ENCODE peak calls at places on chromosomes 16 and 17, in ten cellular contexts. X is OCI-LY7, H is colonic mucosa, E is psoas muscle, F is mucosa of descending colon, M is pancreas, T is upper lobe of right lung, V is lower lobe of right lung, G is esophagus squamous epithelium, S is AG04450. L is an unnamed sample.
A peak's percentile ranks its signal among the peaks of the same experiment; 100 is the strongest.

GRCh38 chr17:2680961-2681360 is 30.6 kb downstream of the CLUH start:
- DNase-seq in X (no peak), H (no peak), E (no peak), F (no peak), M (no peak), T (no peak), V (no peak), G (no peak), S (no peak), L (no peak)

GRCh38 chr16:74556375-74556922 is 50.5 kb downstream of the GLG1 start:
- DNase-seq in X (no peak), H (no peak), E (no peak), F (no peak), M (no peak), T (no peak), V (no peak), G (no peak), S (no peak), L (no peak)

GRCh38 chr16:70396209-70396904 is 42.5 kb downstream of the ST3GAL2 start:
- DNase-seq in X (no peak), H (peak; percentile 34), E (no peak), F (peak; percentile 44), M (no peak), T (no peak), V (no peak), G (no peak), S (no peak), L (peak; percentile 68)

GRCh38 chr17:80855968-80856862 is 135.4 kb upstream of the CHMP6 start:
- DNase-seq in X (no peak), H (no peak), E (peak; percentile 82), F (no peak), M (peak; percentile 48), T (no peak), V (no peak), G (no peak), S (peak; percentile 96), L (peak; percentile 35)

GRCh38 chr16:53153130-53153529 is 98.3 kb downstream of the CHD9 start:
- DNase-seq in X (no peak), H (no peak), E (no peak), F (no peak), M (no peak), T (no peak), V (no peak), G (no peak), S (no peak), L (no peak)

GRCh38 chr17:29577009-29577777 is 8.7 kb downstream of the TP53I13 start:
- DNase-seq in X (no peak), H (peak; percentile 16), E (no peak), F (no peak), M (no peak), T (no peak), V (no peak), G (no peak), S (no peak), L (no peak)

GRCh38 chr17:50681260-50682200 is 26.2 kb downstream of the ANKRD40 start:
- DNase-seq in X (no peak), H (peak; percentile 66), E (no peak), F (peak; percentile 71), M (peak; percentile 51), T (peak; percentile 47), V (no peak), G (no peak), S (peak; percentile 55), L (peak; percentile 88)

GRCh38 chr17:45087496-45087975 is 26.4 kb downstream of the NMT1 start:
- DNase-seq in X (no peak), H (no peak), E (no peak), F (no peak), M (no peak), T (no peak), V (no peak), G (no peak), S (no peak), L (no peak)

GRCh38 chr16:4580245-4580644 is 24.1 kb downstream of the C16orf96 start:
- DNase-seq in X (no peak), H (no peak), E (no peak), F (no peak), M (no peak), T (no peak), V (no peak), G (no peak), S (no peak), L (no peak)

GRCh38 chr16:71461686-71462648 is at the start of gene ZNF23:
- DNase-seq in X (peak; percentile 86), H (peak; percentile 86), E (peak; percentile 83), F (peak; percentile 85), M (peak; percentile 94), T (peak; percentile 94), V (peak; percentile 92), G (peak; percentile 18), S (peak; percentile 49), L (peak; percentile 89)

GRCh38 chr16:85621698-85622433 is 8.7 kb downstream of the GSE1 start:
- DNase-seq in X (no peak), H (peak; percentile 86), E (no peak), F (peak; percentile 77), M (no peak), T (no peak), V (no peak), G (no peak), S (no peak), L (peak; percentile 92)

GRCh38 chr17:79907855-79908254 is 68.6 kb upstream of the CBX4 start:
- DNase-seq in X (no peak), H (peak; percentile 67), E (no peak), F (peak; percentile 50), M (peak; percentile 39), T (peak; percentile 77), V (peak; percentile 74), G (no peak), S (no peak), L (no peak)

GRCh38 chr16:56382901-56383355 is 42.4 kb downstream of the AMFR start:
- DNase-seq in X (no peak), H (no peak), E (no peak), F (no peak), M (no peak), T (no peak), V (no peak), G (no peak), S (peak; percentile 43), L (no peak)

GRCh38 chr17:34780438-34780837 is 180.8 kb downstream of the CCT6B start:
- DNase-seq in X (no peak), H (no peak), E (no peak), F (no peak), M (no peak), T (no peak), V (no peak), G (no peak), S (no peak), L (no peak)

GRCh38 chr17:75594499-75595283 is 7.1 kb downstream of the MYO15B start:
- DNase-seq in X (peak; percentile 25), H (no peak), E (no peak), F (no peak), M (no peak), T (peak; percentile 62), V (no peak), G (no peak), S (no peak), L (no peak)

GRCh38 chr17:78922876-78923498 is 2.2 kb downstream of the TIMP2 start:
- DNase-seq in X (no peak), H (no peak), E (no peak), F (peak; percentile 30), M (no peak), T (no peak), V (no peak), G (no peak), S (no peak), L (no peak)

GRCh38 chr16:68823401-68823800 is 19.9 kb upstream of the TANGO6 start:
- DNase-seq in X (no peak), H (no peak), E (no peak), F (no peak), M (no peak), T (no peak), V (no peak), G (no peak), S (peak; percentile 69), L (no peak)

GRCh38 chr16:61946019-61946418 is 90.2 kb downstream of the CDH8 start:
- DNase-seq in X (no peak), H (no peak), E (no peak), F (no peak), M (no peak), T (no peak), V (no peak), G (no peak), S (no peak), L (no peak)

GRCh38 chr17:80348551-80349436 is 66.2 kb upstream of the ENDOV start:
- DNase-seq in X (no peak), H (no peak), E (no peak), F (no peak), M (no peak), T (peak; percentile 41), V (no peak), G (no peak), S (no peak), L (no peak)

GRCh38 chr17:16428098-16428882 is 12.9 kb downstream of the TRPV2 start:
- DNase-seq in X (peak; percentile 72), H (peak; percentile 68), E (peak; percentile 43), F (peak; percentile 67), M (peak; percentile 82), T (peak; percentile 83), V (peak; percentile 70), G (no peak), S (no peak), L (no peak)
- TF ChIP-seq CTCF in X (peak; percentile 81), H (peak; percentile 58), E (peak; percentile 50), F (peak; percentile 71), M (peak; percentile 43), T (peak; percentile 69), V (peak; percentile 59), G (peak; percentile 32), S (peak; percentile 81), L (peak; percentile 74)

DNA sequence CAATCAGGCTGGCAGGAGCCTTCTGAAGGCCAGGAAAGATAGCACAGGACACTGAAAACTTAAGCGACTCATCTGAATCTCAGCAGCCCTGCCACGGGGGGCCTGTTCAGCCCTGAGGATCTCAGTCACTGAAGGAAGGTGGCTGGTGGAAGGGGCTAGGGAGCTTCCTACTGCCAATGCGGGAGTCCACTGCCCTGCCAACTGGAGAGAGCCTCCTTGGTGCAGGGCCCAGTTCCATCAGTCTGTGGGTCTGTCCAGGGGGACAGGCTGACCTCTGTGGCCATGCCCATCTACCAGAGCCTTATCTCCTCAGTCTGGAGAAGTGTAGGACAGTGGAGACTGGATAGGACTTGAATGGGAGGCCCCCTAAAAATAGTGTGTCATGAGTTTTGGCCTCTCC is 1851.6 kb downstream of the TP53TG3F start:
- DNase-seq in X (no peak), H (no peak), E (no peak), F (no peak), M (no peak), T (no peak), V (no peak), G (no peak), S (no peak), L (no peak)
- H3K9me3 ChIP-seq in X (no peaks in the 10 kb centered on the region), H (peaks cover 8% of the 10 kb centered on the region), E (no peaks in the 10 kb centered on the region), F (peaks cover 69% of the 10 kb centered on the region), M (no peaks in the 10 kb centered on the region), T (no peaks in the 10 kb centered on the region), V (no peaks in the 10 kb centered on the region), G (no peaks in the 10 kb centered on the region), S (peaks cover 50% of the 10 kb centered on the region), L (no peaks in the 10 kb centered on the region)

GRCh38 chr17:48429638-48430586 is at the start of gene SKAP1:
- DNase-seq in X (no peak), H (peak; percentile 66), E (peak; percentile 18), F (peak; percentile 43), M (peak; percentile 73), T (peak; percentile 66), V (no peak), G (no peak), S (no peak), L (peak; percentile 58)
- H3K4me3 ChIP-seq in X (no peak within 1 kb of the TSS), H (peak within 1 kb of the TSS; percentile 18), E (peak within 1 kb of the TSS; percentile 32), F (no peak within 1 kb of the TSS), M (peak within 1 kb of the TSS; percentile 35), T (peak within 1 kb of the TSS; percentile 39), V (peak within 1 kb of the TSS; percentile 46), G (peak within 1 kb of the TSS; percentile 27), S (no peak within 1 kb of the TSS), L (peak within 1 kb of the TSS; percentile 29)

GRCh38 chr16:9434659-9435058 is 343.2 kb downstream of the HAPSTR1 start:
- DNase-seq in X (no peak), H (no peak), E (no peak), F (no peak), M (no peak), T (no peak), V (no peak), G (no peak), S (no peak), L (no peak)
- TF ChIP-seq CTCF in X (no peak), H (no peak), E (no peak), F (no peak), M (no peak), T (no peak), V (no peak), G (no peak), S (no peak), L (no peak)